ENCODE peak calls at places on chromosomes 12 and 14, in five cellular contexts. K is stimulated activated CD4-positive, alpha-beta T cell treated with anti-CD3 and anti-CD28 coated beads, Interleukin-12 subunit alpha, Interleukin-12 subunit beta, amount 100 ng/mL, for 24 hours; T is aorta; O is heart right ventricle; V is pons. X is an unnamed sample.

GRCh38 chr14:100544506-100545141 is 42.6 kb downstream of the BEGAIN start:
- DNase-seq in O (no peak), V (no peak), K (no peak), T (no peak), X (peak; percentile 32)

GRCh38 chr14:72924332-72924731 is 1.9 kb upstream of the DCAF4 start:
- DNase-seq in V (no peak), K (no peak), T (no peak), O (peak; percentile 41), X (no peak)

GRCh38 chr12:109287811-109288469 is 21.1 kb downstream of the FOXN4 start:
- DNase-seq in T (no peak), V (no peak), O (no peak), K (no peak), X (no peak)

GRCh38 chr12:53049582-53050318 is at the start of gene TNS2:
- DNase-seq in O (peak; percentile 91), T (peak; percentile 87), K (no peak), V (peak; percentile 46), X (peak; percentile 57)

GRCh38 chr12:38144601-38145436 is 171.8 kb upstream of the ALG10B start:
- DNase-seq in V (no peak), O (no peak), K (no peak), T (no peak), X (no peak)

GRCh38 chr12:88243886-88244491 is 101.9 kb downstream of the TMTC3 start:
- DNase-seq in K (no peak), V (no peak), O (no peak), T (no peak), X (no peak)

GRCh38 chr12:100077367-100077766 is 65.3 kb downstream of the BLTP3B start:
- DNase-seq in K (no peak), T (no peak), V (peak; percentile 28), O (no peak), X (no peak)

GRCh38 chr12:54162741-54163140 is 26.0 kb downstream of the SMUG1 start:
- DNase-seq in K (no peak), T (no peak), O (no peak), V (no peak), X (no peak)

GRCh38 chr12:91926810-91927209 is 218.8 kb downstream of the BTG1 start:
- DNase-seq in V (no peak), O (no peak), T (no peak), K (no peak), X (no peak)

GRCh38 chr14:68546839-68547238 is 246.0 kb downstream of the ZFP36L1 start:
- DNase-seq in O (no peak), V (no peak), K (no peak), T (no peak), X (no peak)

GRCh38 chr14:88849717-88850116 is 25.3 kb downstream of the TTC8 start:
- DNase-seq in K (no peak), O (no peak), V (no peak), T (no peak), X (no peak)

GRCh38 chr14:34355584-34356266 is 106.3 kb downstream of the SPTSSA start:
- DNase-seq in O (peak; percentile 25), V (peak; percentile 58), T (no peak), K (no peak), X (no peak)

GRCh38 chr14:63276492-63277342 is 42.0 kb downstream of the GPHB5 start:
- DNase-seq in V (peak; percentile 71), K (no peak), T (no peak), O (no peak), X (peak; percentile 23)